ENCODE peak calls at places on chromosomes 11 and 22, in four cellular contexts. Q, I, J and N are unnamed samples.

GRCh38 chr11:134178275-134178674 is 45.5 kb downstream of the NCAPD3 start:
- DNase-seq in J (no peak), Q (no peak), I (no peak), N (no peak)

GRCh38 chr22:40578171-40578570 is 58.3 kb downstream of the MRTFA start:
- DNase-seq in J (no peak), Q (no peak), I (no peak), N (no peak)

GRCh38 chr11:63667993-63668392 is 3.2 kb downstream of the ATL3 start:
- DNase-seq in I (peak; percentile 85), Q (no peak), J (no peak), N (no peak)

GRCh38 chr22:42433754-42434153 is 1.6 kb upstream of the NFAM1 start:
- DNase-seq in J (no peak), I (no peak), Q (no peak), N (no peak)

GRCh38 chr11:54558919-54559318 is 44.9 kb downstream of the OR4C46 start:
- DNase-seq in J (no peak), I (no peak), Q (no peak), N (no peak)

GRCh38 chr11:77517226-77517625 is 43.3 kb upstream of the PAK1 start:
- DNase-seq in Q (no peak), J (no peak), I (no peak), N (no peak)

GRCh38 chr11:27150098-27150497 is 109.5 kb downstream of the BBOX1 start:
- DNase-seq in J (no peak), Q (no peak), I (no peak), N (no peak)

GRCh38 chr11:114049050-114049449 is 10.5 kb upstream of the ZBTB16 start:
- DNase-seq in I (no peak), Q (no peak), J (no peak), N (no peak)

GRCh38 chr11:693415-693831 is 1.6 kb downstream of the DEAF1 start:
- DNase-seq in I (no peak), Q (no peak), J (no peak), N (no peak)

GRCh38 chr22:25153961-25154685 is 45.5 kb upstream of the CRYBB3 start:
- DNase-seq in I (no peak), J (no peak), Q (peak; percentile 41), N (no peak)

GRCh38 chr22:39303358-39303757 is 16.1 kb downstream of the RPL3 start:
- DNase-seq in Q (no peak), I (no peak), J (no peak), N (no peak)

GRCh38 chr11:126790550-126790981 is 210.0 kb downstream of the KIRREL3 start:
- DNase-seq in J (no peak), I (peak; percentile 77), Q (no peak), N (no peak)

GRCh38 chr22:38942702-38943101 is 14.7 kb upstream of the APOBEC3A start:
- DNase-seq in J (no peak), Q (no peak), I (no peak), N (no peak)

GRCh38 chr22:49372111-49372529 is 455.6 kb downstream of the BRD1 start:
- DNase-seq in I (no peak), J (no peak), Q (no peak), N (no peak)

GRCh38 chr22:38218661-38219331 is 17.0 kb downstream of the MAFF start:
- DNase-seq in J (no peak), Q (peak; percentile 70), I (peak; percentile 86), N (no peak)

GRCh38 chr11:70488171-70488570 is 89.8 kb downstream of the CTTN start:
- DNase-seq in I (no peak), J (no peak), Q (no peak), N (no peak)

GRCh38 chr11:72154816-72155215 is 19.3 kb downstream of the FOLR3 start:
- DNase-seq in Q (no peak), J (no peak), I (no peak), N (no peak)

GRCh38 chr11:22787565-22788162 is 41.9 kb downstream of the SVIP start:
- DNase-seq in J (peak; percentile 22), Q (no peak), I (peak; percentile 14), N (no peak)

GRCh38 chr11:73178092-73178539 is 36.0 kb upstream of the FCHSD2 start:
- DNase-seq in I (peak; percentile 36), Q (peak; percentile 85), J (peak; percentile 61), N (peak; percentile 66)

GRCh38 chr11:17183836-17184235 is 23.9 kb downstream of the PIK3C2A start:
- DNase-seq in J (no peak), Q (no peak), I (no peak), N (no peak)

GRCh38 chr22:49763696-49764095 is 64.0 kb downstream of the BRD1 start:
- DNase-seq in I (no peak), Q (no peak), J (no peak), N (peak; percentile 13)

GRCh38 chr11:1435820-1436467 is 46.2 kb downstream of the BRSK2 start:
- DNase-seq in J (no peak), I (no peak), Q (no peak), N (no peak)

GRCh38 chr11:13207665-13208594 is 69.7 kb upstream of the BMAL1 start:
- DNase-seq in I (peak; percentile 55), Q (no peak), J (no peak), N (no peak)

GRCh38 chr11:69541501-69542313 is 60.2 kb downstream of the LINC01488 start:
- DNase-seq in J (no peak), I (no peak), Q (no peak), N (no peak)

GRCh38 chr11:47983464-47984397 is 3.4 kb downstream of the PTPRJ start:
- DNase-seq in Q (no peak), J (no peak), I (no peak), N (no peak)

GRCh38 chr11:45289369-45289768 is 3.2 kb upstream of the SYT13 start:
- DNase-seq in I (no peak), J (no peak), Q (no peak), N (no peak)

GRCh38 chr11:17142450-17142849 is 65.0 kb upstream of the RPS13 start:
- DNase-seq in J (no peak), I (no peak), Q (no peak), N (no peak)

GRCh38 chr11:104238916-104239315 is 75.0 kb upstream of the PDGFD start:
- DNase-seq in I (no peak), J (no peak), Q (no peak), N (no peak)

GRCh38 chr11:5204787-5205186 is 4.3 kb upstream of the OR51V1 start:
- DNase-seq in J (no peak), Q (no peak), I (peak; percentile 44), N (no peak)

GRCh38 chr11:330694-331314 is 10.1 kb upstream of the IFITM3 start:
- DNase-seq in Q (no peak), I (no peak), J (no peak), N (peak; percentile 66)

GRCh38 chr11:280762-281485 is 2.7 kb downstream of the NLRP6 start:
- DNase-seq in Q (no peak), I (no peak), J (no peak), N (peak; percentile 21)

GRCh38 chr22:20582520-20583361 is 75.3 kb downstream of the MED15 start:
- DNase-seq in Q (no peak), J (no peak), I (no peak), N (no peak)

GRCh38 chr22:20582171-20582511 is 74.7 kb downstream of the MED15 start:
- DNase-seq in Q (no peak), I (no peak), J (no peak), N (no peak)

GRCh38 chr22:20584029-20584871 is 76.8 kb downstream of the MED15 start:
- DNase-seq in J (no peak), I (no peak), Q (no peak), N (no peak)

GRCh38 chr22:20584872-20585639 is 77.6 kb downstream of the MED15 start:
- DNase-seq in J (no peak), I (no peak), Q (no peak), N (no peak)

GRCh38 chr22:20583471-20583922 is 76.1 kb downstream of the MED15 start:
- DNase-seq in J (no peak), Q (peak; percentile 44), I (no peak), N (no peak)
- TF ChIP-seq CTCF in J (no peak), Q (no peak), I (no peak), N (no peak)

GRCh38 chr22:44669725-44670027 is 32.3 kb upstream of the PRR5 start:
- DNase-seq in Q (no peak), J (no peak), I (no peak), N (no peak)
- TF ChIP-seq CTCF in Q (peak; percentile 25), J (peak; percentile 55), I (peak; percentile 49), N (peak; percentile 31)

GRCh38 chr11:119907934-119908760 is 179.1 kb upstream of the NECTIN1 start:
- DNase-seq in I (no peak), J (no peak), Q (no peak), N (no peak)
- TF ChIP-seq CTCF in I (no peak), J (no peak), Q (no peak), N (no peak)

DNA sequence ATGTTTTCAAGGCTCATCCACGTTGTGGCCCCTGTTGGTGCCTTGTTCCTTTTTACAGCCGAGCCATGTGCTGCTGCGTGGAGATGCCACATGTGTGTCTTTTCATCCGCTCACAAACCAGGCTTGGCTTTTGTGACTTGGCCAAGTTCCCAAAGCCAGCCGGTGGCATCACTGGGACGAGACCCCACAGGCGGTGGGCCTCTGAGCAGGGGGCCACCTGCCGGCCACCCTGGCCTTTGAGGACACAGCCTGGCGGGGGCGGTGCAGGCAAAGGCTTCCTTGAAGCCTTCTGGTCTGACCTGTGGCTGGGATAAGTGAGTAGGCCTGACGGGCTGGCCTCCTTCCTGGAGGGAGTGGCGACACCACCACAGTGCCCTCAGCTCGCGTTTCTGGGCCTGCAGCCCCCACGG is 10.6 kb downstream of the GRK2 start:
- DNase-seq in J (no peak), Q (peak; percentile 61), I (no peak), N (no peak)
- TF ChIP-seq CTCF in J (no peak), Q (no peak), I (peak; percentile 51), N (peak; percentile 22)

GRCh38 chr11:32302826-32303225 is 132.5 kb downstream of the WT1 start:
- DNase-seq in I (no peak), Q (no peak), J (no peak), N (no peak)

GRCh38 chr11:32297629-32298028 is 137.7 kb downstream of the WT1 start:
- DNase-seq in Q (no peak), I (no peak), J (no peak), N (no peak)
- TF ChIP-seq CTCF in Q (no peak), I (no peak), J (peak; percentile 57), N (peak; percentile 19)

DNA sequence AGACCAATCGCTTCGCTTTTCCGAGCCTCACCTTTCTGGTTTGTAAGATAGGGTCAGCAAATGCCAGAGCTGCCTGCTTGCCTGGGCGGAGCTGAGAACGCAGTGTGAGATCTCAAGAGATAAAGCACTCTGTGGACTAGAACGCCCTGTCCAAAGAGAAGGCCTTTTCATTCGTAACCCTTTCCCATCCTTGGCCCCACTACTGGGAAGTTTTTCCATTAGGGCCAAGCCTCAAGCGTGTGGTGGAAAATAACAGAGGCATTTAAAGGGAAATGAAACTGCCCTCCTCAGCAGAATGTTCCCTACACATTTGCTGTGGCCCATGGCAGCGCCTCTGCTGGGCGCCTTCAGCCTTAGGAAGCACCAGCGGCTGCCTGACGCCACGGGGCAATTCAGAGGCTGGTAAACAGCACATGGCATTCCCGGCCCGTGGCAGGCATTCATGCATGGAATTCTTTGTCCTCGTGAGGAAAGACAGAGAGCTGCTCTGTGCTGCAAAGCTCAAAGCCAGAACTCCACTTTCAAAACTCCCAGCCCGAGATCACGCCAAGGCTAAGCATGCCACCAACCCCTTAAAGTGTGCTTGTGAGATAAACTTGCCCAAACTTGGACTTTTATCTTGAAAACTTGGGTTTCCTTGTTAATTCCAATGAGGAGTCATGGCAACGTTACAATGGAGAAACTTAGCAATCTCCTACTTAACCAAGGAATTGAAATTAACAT is 38.1 kb downstream of the AHNAK start:
- DNase-seq in Q (peak; percentile 76), I (peak; percentile 17), J (peak; percentile 46), N (no peak)
- TF ChIP-seq CTCF in Q (peak; percentile 36), I (peak; percentile 68), J (peak; percentile 59), N (no peak)